ENCODE peak calls at places on chromosomes 7 and 10, in five cellular contexts. D, J, Z, K and L are unnamed samples.

GRCh38 chr7:54813398-54813797 is 54.4 kb upstream of the SEC61G start:
- DNase-seq in K (no peak), J (no peak), Z (no peak), D (no peak), L (no peak)

GRCh38 chr10:29141761-29142160 is 147.1 kb upstream of the LYZL1 start:
- DNase-seq in D (peak; percentile 40), J (peak; percentile 70), Z (no peak), K (no peak), L (peak; percentile 57)

GRCh38 chr7:147245274-147245673 is 1128.7 kb downstream of the CNTNAP2 start:
- DNase-seq in J (peak; percentile 16), D (peak; percentile 50), Z (peak; percentile 21), K (no peak), L (peak; percentile 58)

GRCh38 chr10:51765284-51765971 is 66.0 kb upstream of the CSTF2T start:
- DNase-seq in D (no peak), K (no peak), Z (no peak), J (no peak), L (no peak)

GRCh38 chr7:48108959-48109847 is 20.1 kb downstream of the UPP1 start:
- DNase-seq in D (no peak), J (no peak), K (no peak), Z (no peak), L (no peak)

GRCh38 chr7:101783381-101784181 is 33.8 kb upstream of the CUX1 start:
- DNase-seq in J (peak; percentile 75), Z (no peak), D (no peak), K (no peak), L (peak; percentile 39)

GRCh38 chr7:78780560-78780959 is 672.9 kb downstream of the MAGI2 start:
- DNase-seq in J (no peak), D (no peak), K (no peak), Z (no peak), L (no peak)

GRCh38 chr10:113895018-113895417 is 40.6 kb downstream of the NHLRC2 start:
- DNase-seq in D (peak; percentile 84), Z (no peak), K (no peak), J (peak; percentile 79), L (peak; percentile 61)

GRCh38 chr7:21108182-21108581 is 319.7 kb upstream of the SP4 start:
- DNase-seq in D (no peak), K (no peak), Z (no peak), J (no peak), L (no peak)

GRCh38 chr10:84370268-84370667 is 41.9 kb downstream of the CCSER2 start:
- DNase-seq in Z (no peak), K (no peak), D (no peak), J (peak; percentile 41), L (no peak)

GRCh38 chr7:50805425-50806130 is 22.9 kb upstream of the GRB10 start:
- DNase-seq in D (peak; percentile 23), Z (no peak), J (no peak), K (no peak), L (no peak)

GRCh38 chr7:41107330-41107937 is 595.5 kb downstream of the INHBA start:
- DNase-seq in K (no peak), Z (no peak), D (peak; percentile 91), J (peak; percentile 49), L (no peak)

GRCh38 chr7:42454006-42454405 is 217.0 kb upstream of the GLI3 start:
- DNase-seq in D (no peak), J (peak; percentile 40), Z (no peak), K (no peak), L (no peak)

GRCh38 chr10:86163522-86164215 is 202.9 kb downstream of the GRID1 start:
- DNase-seq in J (no peak), D (no peak), K (peak; percentile 33), Z (no peak), L (no peak)

GRCh38 chr7:116083791-116084190 is 53.2 kb upstream of the TFEC start:
- DNase-seq in Z (no peak), J (no peak), K (no peak), D (no peak), L (no peak)

GRCh38 chr10:59106441-59106840 is 70.0 kb upstream of the PHYHIPL start:
- DNase-seq in D (no peak), Z (no peak), K (no peak), J (no peak), L (no peak)